ENCODE peak calls at places on chromosome 20, in eight cellular contexts. One of them, this sample, is unnamed.

GRCh38 chr20:24576447-24576846 is 107.0 kb downstream of the SYNDIG1 start:
- DNase-seq in B cell: no peak
- DNase-seq in DMS79: no peak
- DNase-seq in activated naive CD4-positive, alpha-beta T cell: no peak
- DNase-seq in NCI-H1105: no peak
- DNase-seq in Right ventricle myocardium inferior: no peak
- DNase-seq in RPMI8226: no peak
- DNase-seq in activated CD4-positive, alpha-beta T cell treated with anti-CD3 and anti-CD28 coated beads for 36 hours: no peak
- DNase-seq in this sample: no peak

GRCh38 chr20:3255728-3256127 is 16.7 kb upstream of the SLC4A11 start:
- DNase-seq in B cell: no peak
- DNase-seq in Right ventricle myocardium inferior: no peak
- DNase-seq in RPMI8226: no peak
- DNase-seq in activated naive CD4-positive, alpha-beta T cell: no peak
- DNase-seq in NCI-H1105: no peak
- DNase-seq in DMS79: no peak
- DNase-seq in activated CD4-positive, alpha-beta T cell treated with anti-CD3 and anti-CD28 coated beads for 36 hours: no peak
- DNase-seq in this sample: no peak

GRCh38 chr20:32329817-32330554 is 28.1 kb upstream of the ASXL1 start:
- DNase-seq in activated CD4-positive, alpha-beta T cell treated with anti-CD3 and anti-CD28 coated beads for 36 hours: no peak
- DNase-seq in DMS79: no peak
- DNase-seq in Right ventricle myocardium inferior: no peak
- DNase-seq in activated naive CD4-positive, alpha-beta T cell: no peak
- DNase-seq in NCI-H1105: no peak
- DNase-seq in B cell: no peak
- DNase-seq in RPMI8226: no peak
- DNase-seq in this sample: peak

GRCh38 chr20:44176833-44177533 is 10.0 kb downstream of the JPH2 start:
- DNase-seq in Right ventricle myocardium inferior: no peak
- DNase-seq in activated naive CD4-positive, alpha-beta T cell: no peak
- DNase-seq in DMS79: no peak
- DNase-seq in RPMI8226: no peak
- DNase-seq in NCI-H1105: no peak
- DNase-seq in activated CD4-positive, alpha-beta T cell treated with anti-CD3 and anti-CD28 coated beads for 36 hours: no peak
- DNase-seq in B cell: no peak
- DNase-seq in this sample: no peak

GRCh38 chr20:3228750-3229032 is 10.3 kb downstream of the SLC4A11 start:
- DNase-seq in NCI-H1105: no peak
- DNase-seq in RPMI8226: no peak
- DNase-seq in DMS79: no peak
- DNase-seq in Right ventricle myocardium inferior: no peak
- DNase-seq in activated naive CD4-positive, alpha-beta T cell: no peak
- DNase-seq in activated CD4-positive, alpha-beta T cell treated with anti-CD3 and anti-CD28 coated beads for 36 hours: no peak
- DNase-seq in B cell: no peak
- DNase-seq in this sample: no peak

GRCh38 chr20:5920581-5920980 is 29.8 kb downstream of the TRMT6 start:
- DNase-seq in activated CD4-positive, alpha-beta T cell treated with anti-CD3 and anti-CD28 coated beads for 36 hours: no peak
- DNase-seq in activated naive CD4-positive, alpha-beta T cell: no peak
- DNase-seq in RPMI8226: no peak
- DNase-seq in DMS79: no peak
- DNase-seq in B cell: no peak
- DNase-seq in Right ventricle myocardium inferior: no peak
- DNase-seq in NCI-H1105: no peak
- DNase-seq in this sample: no peak

GRCh38 chr20:53247460-53248103 is 275.4 kb downstream of the TSHZ2 start:
- DNase-seq in activated naive CD4-positive, alpha-beta T cell: no peak
- DNase-seq in B cell: no peak
- DNase-seq in Right ventricle myocardium inferior: no peak
- DNase-seq in DMS79: no peak
- DNase-seq in RPMI8226: no peak
- DNase-seq in activated CD4-positive, alpha-beta T cell treated with anti-CD3 and anti-CD28 coated beads for 36 hours: peak
- DNase-seq in NCI-H1105: no peak
- DNase-seq in this sample: no peak

GRCh38 chr20:4585104-4585753 is 136.5 kb upstream of the PRND start:
- DNase-seq in Right ventricle myocardium inferior: no peak
- DNase-seq in RPMI8226: no peak
- DNase-seq in B cell: no peak
- DNase-seq in activated CD4-positive, alpha-beta T cell treated with anti-CD3 and anti-CD28 coated beads for 36 hours: no peak
- DNase-seq in NCI-H1105: no peak
- DNase-seq in activated naive CD4-positive, alpha-beta T cell: no peak
- DNase-seq in DMS79: no peak
- DNase-seq in this sample: peak

GRCh38 chr20:50874758-50875665 is 56.2 kb downstream of the ADNP start:
- DNase-seq in B cell: no peak
- DNase-seq in RPMI8226: no peak
- DNase-seq in activated CD4-positive, alpha-beta T cell treated with anti-CD3 and anti-CD28 coated beads for 36 hours: no peak
- DNase-seq in NCI-H1105: no peak
- DNase-seq in activated naive CD4-positive, alpha-beta T cell: no peak
- DNase-seq in DMS79: no peak
- DNase-seq in Right ventricle myocardium inferior: no peak
- DNase-seq in this sample: no peak

GRCh38 chr20:57627972-57628650 is 7.9 kb upstream of the ZBP1 start:
- DNase-seq in B cell: peak
- DNase-seq in Right ventricle myocardium inferior: peak
- DNase-seq in NCI-H1105: no peak
- DNase-seq in RPMI8226: peak
- DNase-seq in activated CD4-positive, alpha-beta T cell treated with anti-CD3 and anti-CD28 coated beads for 36 hours: peak
- DNase-seq in DMS79: no peak
- DNase-seq in activated naive CD4-positive, alpha-beta T cell: peak
- DNase-seq in this sample: no peak

GRCh38 chr20:63769891-63770474 is 30.4 kb downstream of the SLC2A4RG start:
- DNase-seq in RPMI8226: no peak
- DNase-seq in DMS79: no peak
- DNase-seq in activated CD4-positive, alpha-beta T cell treated with anti-CD3 and anti-CD28 coated beads for 36 hours: no peak
- DNase-seq in NCI-H1105: no peak
- DNase-seq in B cell: no peak
- DNase-seq in activated naive CD4-positive, alpha-beta T cell: no peak
- DNase-seq in Right ventricle myocardium inferior: no peak
- DNase-seq in this sample: no peak

GRCh38 chr20:844473-845225 is 11.1 kb downstream of the FAM110A start:
- DNase-seq in NCI-H1105: peak
- DNase-seq in activated naive CD4-positive, alpha-beta T cell: peak
- DNase-seq in RPMI8226: no peak
- DNase-seq in DMS79: peak
- DNase-seq in activated CD4-positive, alpha-beta T cell treated with anti-CD3 and anti-CD28 coated beads for 36 hours: peak
- DNase-seq in Right ventricle myocardium inferior: peak
- DNase-seq in B cell: peak
- DNase-seq in this sample: peak

GRCh38 chr20:14582855-14583254 is 245.4 kb upstream of the FLRT3 start:
- DNase-seq in B cell: no peak
- DNase-seq in DMS79: no peak
- DNase-seq in activated naive CD4-positive, alpha-beta T cell: no peak
- DNase-seq in activated CD4-positive, alpha-beta T cell treated with anti-CD3 and anti-CD28 coated beads for 36 hours: no peak
- DNase-seq in Right ventricle myocardium inferior: no peak
- DNase-seq in NCI-H1105: no peak
- DNase-seq in RPMI8226: peak
- DNase-seq in this sample: peak

GRCh38 chr20:50446351-50447101 is 63.7 kb upstream of the PTPN1 start:
- DNase-seq in RPMI8226: no peak
- DNase-seq in B cell: no peak
- DNase-seq in activated CD4-positive, alpha-beta T cell treated with anti-CD3 and anti-CD28 coated beads for 36 hours: no peak
- DNase-seq in activated naive CD4-positive, alpha-beta T cell: no peak
- DNase-seq in Right ventricle myocardium inferior: no peak
- DNase-seq in DMS79: no peak
- DNase-seq in NCI-H1105: no peak
- DNase-seq in this sample: no peak

GRCh38 chr20:53276143-53276542 is 304.0 kb downstream of the TSHZ2 start:
- DNase-seq in DMS79: no peak
- DNase-seq in B cell: no peak
- DNase-seq in activated CD4-positive, alpha-beta T cell treated with anti-CD3 and anti-CD28 coated beads for 36 hours: no peak
- DNase-seq in NCI-H1105: no peak
- DNase-seq in activated naive CD4-positive, alpha-beta T cell: no peak
- DNase-seq in RPMI8226: no peak
- DNase-seq in Right ventricle myocardium inferior: peak
- DNase-seq in this sample: no peak

GRCh38 chr20:36084356-36084755 is 70.2 kb upstream of the EPB41L1 start:
- DNase-seq in Right ventricle myocardium inferior: no peak
- DNase-seq in activated CD4-positive, alpha-beta T cell treated with anti-CD3 and anti-CD28 coated beads for 36 hours: no peak
- DNase-seq in NCI-H1105: no peak
- DNase-seq in RPMI8226: no peak
- DNase-seq in B cell: no peak
- DNase-seq in activated naive CD4-positive, alpha-beta T cell: no peak
- DNase-seq in DMS79: no peak
- DNase-seq in this sample: no peak

GRCh38 chr20:1424336-1424735 is 31.5 kb upstream of the FKBP1A start:
- DNase-seq in activated naive CD4-positive, alpha-beta T cell: no peak
- DNase-seq in DMS79: no peak
- DNase-seq in Right ventricle myocardium inferior: no peak
- DNase-seq in activated CD4-positive, alpha-beta T cell treated with anti-CD3 and anti-CD28 coated beads for 36 hours: no peak
- DNase-seq in RPMI8226: no peak
- DNase-seq in B cell: no peak
- DNase-seq in NCI-H1105: no peak
- DNase-seq in this sample: no peak

GRCh38 chr20:57231951-57232428 is 34.5 kb downstream of the BMP7 start:
- DNase-seq in DMS79: peak
- DNase-seq in activated CD4-positive, alpha-beta T cell treated with anti-CD3 and anti-CD28 coated beads for 36 hours: no peak
- DNase-seq in B cell: no peak
- DNase-seq in activated naive CD4-positive, alpha-beta T cell: no peak
- DNase-seq in Right ventricle myocardium inferior: no peak
- DNase-seq in RPMI8226: no peak
- DNase-seq in NCI-H1105: no peak
- DNase-seq in this sample: no peak

GRCh38 chr20:37333130-37333847 is 12.7 kb upstream of the SRC start:
- DNase-seq in B cell: no peak
- DNase-seq in Right ventricle myocardium inferior: no peak
- DNase-seq in activated naive CD4-positive, alpha-beta T cell: no peak
- DNase-seq in RPMI8226: no peak
- DNase-seq in NCI-H1105: no peak
- DNase-seq in DMS79: no peak
- DNase-seq in activated CD4-positive, alpha-beta T cell treated with anti-CD3 and anti-CD28 coated beads for 36 hours: no peak
- DNase-seq in this sample: no peak

GRCh38 chr20:1297486-1297885 is 31.4 kb downstream of the SNPH start:
- DNase-seq in DMS79: no peak
- DNase-seq in RPMI8226: no peak
- DNase-seq in activated CD4-positive, alpha-beta T cell treated with anti-CD3 and anti-CD28 coated beads for 36 hours: no peak
- DNase-seq in Right ventricle myocardium inferior: no peak
- DNase-seq in NCI-H1105: no peak
- DNase-seq in B cell: no peak
- DNase-seq in activated naive CD4-positive, alpha-beta T cell: no peak
- DNase-seq in this sample: no peak

GRCh38 chr20:59094576-59094975 is 52.0 kb upstream of the PRELID3B start:
- DNase-seq in Right ventricle myocardium inferior: no peak
- DNase-seq in DMS79: no peak
- DNase-seq in RPMI8226: no peak
- DNase-seq in activated CD4-positive, alpha-beta T cell treated with anti-CD3 and anti-CD28 coated beads for 36 hours: no peak
- DNase-seq in activated naive CD4-positive, alpha-beta T cell: no peak
- DNase-seq in NCI-H1105: no peak
- DNase-seq in B cell: no peak
- DNase-seq in this sample: no peak

GRCh38 chr20:5198651-5198924 is 71.8 kb downstream of the CDS2 start:
- DNase-seq in Right ventricle myocardium inferior: no peak
- DNase-seq in activated CD4-positive, alpha-beta T cell treated with anti-CD3 and anti-CD28 coated beads for 36 hours: no peak
- DNase-seq in activated naive CD4-positive, alpha-beta T cell: no peak
- DNase-seq in RPMI8226: no peak
- DNase-seq in DMS79: no peak
- DNase-seq in NCI-H1105: no peak
- DNase-seq in B cell: no peak
- DNase-seq in this sample: no peak

GRCh38 chr20:48190757-48191156 is 405.5 kb upstream of the SULF2 start:
- DNase-seq in NCI-H1105: no peak
- DNase-seq in DMS79: no peak
- DNase-seq in RPMI8226: no peak
- DNase-seq in B cell: no peak
- DNase-seq in activated CD4-positive, alpha-beta T cell treated with anti-CD3 and anti-CD28 coated beads for 36 hours: no peak
- DNase-seq in Right ventricle myocardium inferior: no peak
- DNase-seq in activated naive CD4-positive, alpha-beta T cell: no peak
- DNase-seq in this sample: no peak

GRCh38 chr20:5843054-5843731 is 93.0 kb downstream of the SHLD1 start:
- DNase-seq in Right ventricle myocardium inferior: no peak
- DNase-seq in B cell: no peak
- DNase-seq in NCI-H1105: no peak
- DNase-seq in activated naive CD4-positive, alpha-beta T cell: no peak
- DNase-seq in RPMI8226: no peak
- DNase-seq in DMS79: no peak
- DNase-seq in activated CD4-positive, alpha-beta T cell treated with anti-CD3 and anti-CD28 coated beads for 36 hours: no peak
- DNase-seq in this sample: no peak

GRCh38 chr20:44570369-44570768 is 12.0 kb upstream of the PKIG start:
- DNase-seq in B cell: no peak
- DNase-seq in NCI-H1105: no peak
- DNase-seq in activated CD4-positive, alpha-beta T cell treated with anti-CD3 and anti-CD28 coated beads for 36 hours: no peak
- DNase-seq in RPMI8226: no peak
- DNase-seq in activated naive CD4-positive, alpha-beta T cell: no peak
- DNase-seq in Right ventricle myocardium inferior: no peak
- DNase-seq in DMS79: no peak
- DNase-seq in this sample: no peak

GRCh38 chr20:38149880-38150594 is 15.0 kb downstream of the TGM2 start:
- DNase-seq in DMS79: no peak
- DNase-seq in RPMI8226: no peak
- DNase-seq in activated CD4-positive, alpha-beta T cell treated with anti-CD3 and anti-CD28 coated beads for 36 hours: no peak
- DNase-seq in B cell: no peak
- DNase-seq in activated naive CD4-positive, alpha-beta T cell: no peak
- DNase-seq in NCI-H1105: no peak
- DNase-seq in Right ventricle myocardium inferior: peak
- DNase-seq in this sample: no peak

GRCh38 chr20:32580970-32581838 is 3.9 kb downstream of the NOL4L start:
- DNase-seq in B cell: no peak
- DNase-seq in activated naive CD4-positive, alpha-beta T cell: peak
- DNase-seq in DMS79: no peak
- DNase-seq in RPMI8226: no peak
- DNase-seq in NCI-H1105: no peak
- DNase-seq in activated CD4-positive, alpha-beta T cell treated with anti-CD3 and anti-CD28 coated beads for 36 hours: peak
- DNase-seq in Right ventricle myocardium inferior: no peak
- DNase-seq in this sample: no peak

GRCh38 chr20:46879386-46879785 is 15.3 kb upstream of the EYA2 start:
- DNase-seq in DMS79: no peak
- DNase-seq in B cell: no peak
- DNase-seq in RPMI8226: no peak
- DNase-seq in Right ventricle myocardium inferior: no peak
- DNase-seq in activated naive CD4-positive, alpha-beta T cell: no peak
- DNase-seq in activated CD4-positive, alpha-beta T cell treated with anti-CD3 and anti-CD28 coated beads for 36 hours: no peak
- DNase-seq in NCI-H1105: no peak
- DNase-seq in this sample: no peak

GRCh38 chr20:1334761-1335160 is 5.8 kb upstream of the SDCBP2 start:
- DNase-seq in B cell: no peak
- DNase-seq in Right ventricle myocardium inferior: no peak
- DNase-seq in NCI-H1105: no peak
- DNase-seq in DMS79: no peak
- DNase-seq in activated CD4-positive, alpha-beta T cell treated with anti-CD3 and anti-CD28 coated beads for 36 hours: no peak
- DNase-seq in activated naive CD4-positive, alpha-beta T cell: no peak
- DNase-seq in RPMI8226: no peak
- DNase-seq in this sample: no peak

GRCh38 chr20:34083137-34083536 is 28.9 kb downstream of the EIF2S2 start:
- DNase-seq in B cell: no peak
- DNase-seq in activated CD4-positive, alpha-beta T cell treated with anti-CD3 and anti-CD28 coated beads for 36 hours: no peak
- DNase-seq in RPMI8226: peak
- DNase-seq in DMS79: peak
- DNase-seq in NCI-H1105: peak
- DNase-seq in Right ventricle myocardium inferior: peak
- DNase-seq in activated naive CD4-positive, alpha-beta T cell: no peak
- DNase-seq in this sample: peak

This sample was measured in epithelial cell of prostate.